ENCODE peak calls at places on chromosomes 4 and X, in seven cellular contexts. H is effector CD4-positive, alpha-beta T cell; Q is A673; A is gastrocnemius medialis; S is caudate nucleus; Z is tibial artery; U is stomach. R is an unnamed sample.

GRCh38 chrX:153735274-153735673 is 10.6 kb downstream of the ABCD1 start:
- DNase-seq in S (no peak), Q (no peak), U (no peak), Z (no peak), A (no peak), H (no peak), R (peak)

GRCh38 chrX:74536142-74537010 is 78.0 kb downstream of the RLIM start:
- DNase-seq in Z (peak), H (peak), A (peak), U (peak), S (no peak), Q (peak), R (peak)

GRCh38 chr4:98260047-98260578 is 1.1 kb upstream of the RAP1GDS1 start:
- DNase-seq in H (peak), Z (peak), U (peak), A (peak), S (no peak), Q (no peak), R (peak)

GRCh38 chrX:77597090-77597489 is 149.9 kb downstream of the FGF16 start:
- DNase-seq in Q (peak), H (no peak), Z (no peak), U (no peak), A (no peak), S (no peak), R (peak)

GRCh38 chr4:180808862-180809261 is 1434.3 kb upstream of the TENM3 start:
- DNase-seq in Q (no peak), S (no peak), U (no peak), Z (no peak), A (no peak), H (no peak), R (no peak)

GRCh38 chr4:129623233-129623632 is 527.3 kb downstream of the C4orf33 start:
- DNase-seq in H (no peak), Z (no peak), A (no peak), S (no peak), Q (no peak), U (no peak), R (no peak)

GRCh38 chr4:71564775-71565174 is 219.1 kb downstream of the GC start:
- DNase-seq in U (no peak), Z (no peak), Q (no peak), H (no peak), A (no peak), S (no peak), R (no peak)

GRCh38 chr4:184792334-184792733 is 33.4 kb downstream of the ACSL1 start:
- DNase-seq in A (no peak), Q (no peak), S (no peak), H (no peak), U (no peak), Z (no peak), R (no peak)

GRCh38 chr4:173405840-173406606 is 7.1 kb upstream of the SCRG1 start:
- DNase-seq in S (no peak), A (no peak), H (no peak), Z (no peak), U (no peak), Q (no peak), R (peak)

GRCh38 chr4:170827562-170828260 is 738.0 kb upstream of the AADAT start:
- DNase-seq in S (no peak), U (no peak), Z (no peak), H (no peak), A (no peak), Q (no peak), R (no peak)

GRCh38 chrX:151902813-151903591 is 9.7 kb upstream of the MAGEA4 start:
- DNase-seq in H (no peak), Z (peak), S (no peak), Q (no peak), U (no peak), A (peak), R (peak)

GRCh38 chr4:99179626-99180025 is 35.5 kb upstream of the ADH4 start:
- DNase-seq in Q (no peak), U (no peak), Z (no peak), A (no peak), H (no peak), S (no peak), R (no peak)

GRCh38 chrX:41808042-41808441 is 84.1 kb downstream of the GPR82 start:
- DNase-seq in Z (no peak), H (no peak), A (no peak), S (no peak), U (no peak), Q (no peak), R (no peak)

GRCh38 chrX:9327747-9328145 is 137.1 kb upstream of the TBL1X start:
- DNase-seq in S (no peak), Q (no peak), H (no peak), U (no peak), A (no peak), Z (no peak), R (no peak)

GRCh38 chr4:156374069-156374468 is 420.4 kb upstream of the CTSO start:
- DNase-seq in Z (no peak), U (no peak), A (no peak), Q (peak), S (no peak), H (no peak), R (no peak)

GRCh38 chrX:8784162-8784561 is 17.0 kb downstream of the FAM9A start:
- DNase-seq in S (no peak), Q (no peak), Z (no peak), U (no peak), A (no peak), H (no peak), R (no peak)

GRCh38 chr4:53137468-53137867 is 228.4 kb downstream of the SCFD2 start:
- DNase-seq in S (no peak), A (no peak), H (no peak), Z (no peak), Q (no peak), U (no peak), R (no peak)

GRCh38 chrX:41014776-41015175 is 70.5 kb upstream of the USP9X start:
- DNase-seq in H (no peak), U (no peak), Z (no peak), S (no peak), A (no peak), Q (no peak), R (peak)

GRCh38 chrX:48531359-48531954 is 8.1 kb upstream of the TBC1D25 start:
- DNase-seq in A (peak), Z (no peak), Q (no peak), U (no peak), H (no peak), S (no peak), R (peak)

GRCh38 chrX:136816970-136817369 is 36.2 kb upstream of the ARHGEF6 start:
- DNase-seq in S (no peak), A (no peak), H (no peak), Z (no peak), U (no peak), Q (no peak), R (peak)

GRCh38 chr4:119116925-119117900 is 18.4 kb upstream of the MYOZ2 start:
- DNase-seq in H (no peak), S (no peak), Q (no peak), Z (no peak), U (no peak), A (no peak), R (no peak)

GRCh38 chr4:7811536-7812190 is 128.0 kb downstream of the AFAP1 start:
- DNase-seq in U (peak), S (no peak), A (no peak), H (no peak), Z (peak), Q (no peak), R (no peak)

GRCh38 chr4:143023519-143023918 is 161.2 kb upstream of the USP38 start:
- DNase-seq in U (no peak), S (no peak), Z (no peak), Q (no peak), A (no peak), H (no peak), R (no peak)

GRCh38 chr4:48913346-48913745 is 6.8 kb upstream of the OCIAD2 start:
- DNase-seq in Q (peak), U (no peak), S (no peak), A (no peak), H (no peak), Z (no peak), R (peak)

GRCh38 chr4:186953601-186954260 is 230.1 kb upstream of the FAT1 start:
- DNase-seq in S (no peak), Q (no peak), Z (peak), H (no peak), A (peak), U (no peak), R (no peak)

GRCh38 chrX:10620121-10620699 is at the start of gene MID1:
- DNase-seq in S (no peak), H (no peak), Q (peak), Z (peak), A (peak), U (peak), R (no peak)

GRCh38 chr4:73764513-73764912 is 24.1 kb downstream of the CXCL8 start:
- DNase-seq in A (no peak), H (no peak), S (no peak), Z (no peak), Q (no peak), U (no peak), R (no peak)

GRCh38 chrX:148609766-148610698 is 109.6 kb downstream of the AFF2 start:
- DNase-seq in A (no peak), Q (no peak), H (no peak), U (no peak), Z (no peak), S (no peak), R (no peak)

GRCh38 chrX:13220916-13221315 is 98.9 kb downstream of the ATXN3L start:
- DNase-seq in Z (no peak), A (no peak), H (no peak), Q (no peak), U (no peak), S (no peak), R (no peak)

GRCh38 chr4:13176603-13177190 is 307.4 kb downstream of the RAB28 start:
- DNase-seq in Q (no peak), Z (no peak), H (no peak), S (no peak), A (no peak), U (no peak), R (no peak)

GRCh38 chr4:70703695-70704332 is 15.5 kb downstream of the UTP3 start:
- DNase-seq in A (no peak), H (no peak), U (no peak), S (no peak), Z (no peak), Q (peak), R (peak)

GRCh38 chr4:6423575-6423974 is 48.8 kb downstream of the PPP2R2C start:
- DNase-seq in Z (no peak), H (no peak), Q (no peak), S (no peak), A (no peak), U (no peak), R (no peak)

GRCh38 chrX:25016361-25016671 is 551 bp upstream of the ARX start:
- DNase-seq in A (no peak), U (no peak), Z (no peak), S (no peak), Q (no peak), H (no peak), R (no peak)

GRCh38 chrX:67288958-67289641 is 254.7 kb upstream of the AR start:
- DNase-seq in H (no peak), A (no peak), S (no peak), Z (peak), U (no peak), Q (no peak), R (no peak)

GRCh38 chr4:147799986-147800555 is 68.2 kb downstream of the ARHGAP10 start:
- DNase-seq in Q (no peak), A (no peak), H (peak), S (no peak), U (no peak), Z (no peak), R (no peak)

GRCh38 chr4:56296449-56296990 is 90.8 kb downstream of the AASDH start:
- DNase-seq in H (no peak), S (no peak), A (no peak), U (peak), Z (no peak), Q (no peak), R (no peak)

GRCh38 chr4:15672096-15672495 is 9.5 kb upstream of the FAM200B start:
- DNase-seq in A (no peak), U (no peak), S (no peak), Q (no peak), H (no peak), Z (no peak), R (no peak)

R was measured in RKO.